ENCODE peak calls at places on chromosome 21, in four cellular contexts. H is mammary epithelial cell; P is naive thymus-derived CD8-positive, alpha-beta T cell; X is endothelial cell. Q is an unnamed sample.

GRCh38 chr21:31732538-31732864 is 583 bp upstream of the SCAF4 start:
- DNase-seq in H (no peak), P (no peak), X (no peak), Q (no peak)

GRCh38 chr21:39874759-39875158 is 7.5 kb downstream of the PCP4 start:
- DNase-seq in H (no peak), P (no peak), X (no peak), Q (no peak)

GRCh38 chr21:45317401-45318145 is 29.9 kb upstream of the POFUT2 start:
- DNase-seq in H (peak), P (no peak), X (no peak), Q (no peak)

GRCh38 chr21:28230559-28230958 is 762.1 kb downstream of the LTN1 start:
- DNase-seq in H (no peak), P (no peak), X (no peak), Q (no peak)

GRCh38 chr21:43340491-43341348 is 86.2 kb downstream of the SIK1 start:
- DNase-seq in H (peak), P (no peak), X (no peak), Q (no peak)

GRCh38 chr21:41289431-41289830 is 27.2 kb upstream of the FAM3B start:
- DNase-seq in H (no peak), P (no peak), X (no peak), Q (no peak)

GRCh38 chr21:15506086-15506485 is 223.7 kb upstream of the USP25 start:
- DNase-seq in H (no peak), P (no peak), X (no peak), Q (no peak)

GRCh38 chr21:36917487-36918158 is 48.8 kb downstream of the HLCS start:
- DNase-seq in H (no peak), P (no peak), X (peak), Q (no peak)

GRCh38 chr21:31500071-31500470 is 156.0 kb upstream of the TIAM1 start:
- DNase-seq in H (no peak), P (no peak), X (no peak), Q (no peak)

GRCh38 chr21:41043008-41043407 is 125.0 kb upstream of the BACE2 start:
- DNase-seq in H (no peak), P (no peak), X (no peak), Q (no peak)

GRCh38 chr21:38839683-38840286 is 34.1 kb downstream of the ETS2 start:
- DNase-seq in H (peak), P (no peak), X (no peak), Q (no peak)

GRCh38 chr21:42118901-42119300 is 47.8 kb downstream of the UMODL1 start:
- DNase-seq in H (no peak), P (no peak), X (no peak), Q (no peak)

GRCh38 chr21:44539031-44539430 is 964 bp downstream of the KRTAP10-1 start:
- DNase-seq in H (no peak), P (no peak), X (no peak), Q (no peak)

GRCh38 chr21:37195649-37196048 is 71.5 kb downstream of the VPS26C start:
- DNase-seq in H (no peak), P (no peak), X (no peak), Q (no peak)

GRCh38 chr21:46189213-46189958 is 5.1 kb upstream of the SPATC1L start:
- DNase-seq in H (peak), P (no peak), X (no peak), Q (no peak)

GRCh38 chr21:17585875-17586450 is 26.7 kb downstream of the BTG3 start:
- DNase-seq in H (peak), P (peak), X (no peak), Q (no peak)

GRCh38 chr21:44496900-44497550 is 41.7 kb downstream of the LRRC3 start:
- DNase-seq in H (no peak), P (no peak), X (no peak), Q (no peak)

GRCh38 chr21:44285547-44285992 is at the start of gene AIRE:
- DNase-seq in H (no peak), P (no peak), X (no peak), Q (no peak)

GRCh38 chr21:45114072-45114471 is 39.7 kb downstream of the ADARB1 start:
- DNase-seq in H (no peak), P (no peak), X (no peak), Q (no peak)

GRCh38 chr21:23401278-23401677 is 2206.0 kb downstream of the MRPL39 start:
- DNase-seq in H (no peak), P (no peak), X (no peak), Q (no peak)

GRCh38 chr21:46099476-46099875 is 1.6 kb downstream of the COL6A2 start:
- DNase-seq in H (no peak), P (peak), X (peak), Q (no peak)

GRCh38 chr21:31616216-31616615 is 43.3 kb upstream of the SOD1 start:
- DNase-seq in H (no peak), P (no peak), X (no peak), Q (no peak)

GRCh38 chr21:42025392-42026071 is 15.4 kb upstream of the ZBTB21 start:
- DNase-seq in H (no peak), P (no peak), X (no peak), Q (no peak)

GRCh38 chr21:30426732-30427131 is 1.0 kb upstream of the KRTAP13-3 start:
- DNase-seq in H (no peak), P (no peak), X (no peak), Q (no peak)

GRCh38 chr21:45330075-45330781 is 42.5 kb upstream of the POFUT2 start:
- DNase-seq in H (peak), P (no peak), X (no peak), Q (no peak)

GRCh38 chr21:34924767-34925425 is 124.2 kb downstream of the RUNX1 start:
- DNase-seq in H (no peak), P (no peak), X (no peak), Q (no peak)

GRCh38 chr21:44820851-44821250 is 3.0 kb upstream of the SUMO3 start:
- DNase-seq in H (no peak), P (no peak), X (no peak), Q (no peak)

GRCh38 chr21:41630249-41630648 is 122.3 kb upstream of the TMPRSS2 start:
- DNase-seq in H (peak), P (no peak), X (no peak), Q (no peak)

GRCh38 chr21:35179990-35180557 is 131.0 kb upstream of the RUNX1 start:
- DNase-seq in H (peak), P (no peak), X (no peak), Q (no peak)

GRCh38 chr21:16533692-16534407 is 804.1 kb downstream of the USP25 start:
- DNase-seq in H (no peak), P (no peak), X (no peak), Q (no peak)

GRCh38 chr21:41507521-41508414 is at the start of gene TMPRSS2:
- DNase-seq in H (peak), P (no peak), X (peak), Q (no peak)

GRCh38 chr21:42781981-42782722 is 97.2 kb downstream of the WDR4 start:
- DNase-seq in H (no peak), P (no peak), X (no peak), Q (no peak)

GRCh38 chr21:36245649-36246048 is 74.3 kb upstream of the MORC3 start:
- DNase-seq in H (no peak), P (no peak), X (no peak), Q (no peak)

GRCh38 chr21:34939673-34940321 is 109.3 kb downstream of the RUNX1 start:
- DNase-seq in H (no peak), P (no peak), X (no peak), Q (no peak)

GRCh38 chr21:15472108-15472507 is 257.7 kb upstream of the USP25 start:
- DNase-seq in H (no peak), P (no peak), X (no peak), Q (no peak)

GRCh38 chr21:19109694-19110093 is 706.1 kb upstream of the TMPRSS15 start:
- DNase-seq in H (no peak), P (no peak), X (no peak), Q (no peak)

GRCh38 chr21:27534211-27534610 is 567.3 kb upstream of the ADAMTS5 start:
- DNase-seq in H (no peak), P (no peak), X (no peak), Q (no peak)

GRCh38 chr21:41316200-41316599 is 401 bp upstream of the FAM3B start:
- DNase-seq in H (no peak), P (no peak), X (no peak), Q (no peak)